ENCODE peak calls at places on chromosomes 13 and 19, in five cellular contexts. One of them, this sample, is unnamed.

GRCh38 chr13:79353698-79354097 is 52.4 kb downstream of the RBM26 start:
- DNase-seq in cerebellar nuclear complex: no peak
- DNase-seq in pancreas: no peak
- DNase-seq in GM23338: no peak
- DNase-seq in activated naive CD8-positive, alpha-beta T cell treated with anti-CD3 and anti-CD28 coated beads, Interleukin-2, amount 50 U/mL, for 24 hours: no peak
- DNase-seq in this sample: no peak

GRCh38 chr13:103762523-103762922 is 696.3 kb upstream of the SLC10A2 start:
- DNase-seq in cerebellar nuclear complex: no peak
- DNase-seq in pancreas: no peak
- DNase-seq in GM23338: peak
- DNase-seq in activated naive CD8-positive, alpha-beta T cell treated with anti-CD3 and anti-CD28 coated beads, Interleukin-2, amount 50 U/mL, for 24 hours: no peak
- DNase-seq in this sample: no peak

GRCh38 chr19:46868444-46868843 is 7.6 kb downstream of the ARHGAP35 start:
- DNase-seq in cerebellar nuclear complex: no peak
- DNase-seq in pancreas: no peak
- DNase-seq in GM23338: no peak
- DNase-seq in activated naive CD8-positive, alpha-beta T cell treated with anti-CD3 and anti-CD28 coated beads, Interleukin-2, amount 50 U/mL, for 24 hours: no peak
- DNase-seq in this sample: no peak

GRCh38 chr19:47330466-47330869 is 1.5 kb upstream of the C5AR2 start:
- DNase-seq in cerebellar nuclear complex: no peak
- DNase-seq in pancreas: no peak
- DNase-seq in GM23338: no peak
- DNase-seq in activated naive CD8-positive, alpha-beta T cell treated with anti-CD3 and anti-CD28 coated beads, Interleukin-2, amount 50 U/mL, for 24 hours: no peak
- DNase-seq in this sample: no peak

GRCh38 chr19:11159598-11160001 is 4.0 kb upstream of the SPC24 start:
- DNase-seq in cerebellar nuclear complex: no peak
- DNase-seq in pancreas: no peak
- DNase-seq in GM23338: no peak
- DNase-seq in activated naive CD8-positive, alpha-beta T cell treated with anti-CD3 and anti-CD28 coated beads, Interleukin-2, amount 50 U/mL, for 24 hours: no peak
- DNase-seq in this sample: no peak

GRCh38 chr13:31930901-31931522 is 100.6 kb upstream of the FRY start:
- DNase-seq in cerebellar nuclear complex: no peak
- DNase-seq in pancreas: no peak
- DNase-seq in GM23338: no peak
- DNase-seq in activated naive CD8-positive, alpha-beta T cell treated with anti-CD3 and anti-CD28 coated beads, Interleukin-2, amount 50 U/mL, for 24 hours: no peak
- DNase-seq in this sample: no peak

GRCh38 chr13:76043882-76044281 is 407.8 kb downstream of the LMO7 start:
- DNase-seq in cerebellar nuclear complex: no peak
- DNase-seq in pancreas: no peak
- DNase-seq in GM23338: no peak
- DNase-seq in activated naive CD8-positive, alpha-beta T cell treated with anti-CD3 and anti-CD28 coated beads, Interleukin-2, amount 50 U/mL, for 24 hours: no peak
- DNase-seq in this sample: no peak

GRCh38 chr19:9306443-9306842 is 3.2 kb downstream of the ZNF699 start:
- DNase-seq in cerebellar nuclear complex: no peak
- DNase-seq in pancreas: no peak
- DNase-seq in GM23338: no peak
- DNase-seq in activated naive CD8-positive, alpha-beta T cell treated with anti-CD3 and anti-CD28 coated beads, Interleukin-2, amount 50 U/mL, for 24 hours: no peak
- DNase-seq in this sample: no peak

GRCh38 chr19:377801-378581 is 31.0 kb downstream of the C2CD4C start:
- DNase-seq in cerebellar nuclear complex: no peak
- DNase-seq in pancreas: no peak
- DNase-seq in GM23338: no peak
- DNase-seq in activated naive CD8-positive, alpha-beta T cell treated with anti-CD3 and anti-CD28 coated beads, Interleukin-2, amount 50 U/mL, for 24 hours: no peak
- DNase-seq in this sample: no peak